ENCODE peak calls at places on chromosome 13, in nine cellular contexts. Q, A, V, J, T, P, B, K and G are unnamed samples.

GRCh38 chr13:32261567-32261966 is 53.6 kb downstream of the ZAR1L start:
- DNase-seq in V (no peak), B (no peak), P (no peak), T (peak), K (no peak), J (peak), Q (no peak), A (peak), G (peak)

GRCh38 chr13:110306340-110306959 is 507 bp downstream of the COL4A1 start:
- DNase-seq in Q (no peak), A (no peak), V (peak), K (no peak), T (no peak), B (no peak), P (no peak), J (no peak), G (no peak)

GRCh38 chr13:81929988-81930387 is 1589.1 kb upstream of the SPRY2 start:
- DNase-seq in J (no peak), Q (no peak), K (peak), T (no peak), V (peak), A (no peak), B (no peak), P (peak), G (no peak)

GRCh38 chr13:44440046-44440608 is 66.5 kb downstream of the SERP2 start:
- DNase-seq in T (no peak), K (no peak), B (no peak), A (no peak), J (no peak), P (no peak), Q (no peak), V (no peak), G (no peak)

GRCh38 chr13:111939285-111940278 is 127.4 kb upstream of the SOX1 start:
- DNase-seq in Q (no peak), B (no peak), P (no peak), T (no peak), K (no peak), V (peak), A (no peak), J (no peak), G (no peak)

GRCh38 chr13:78611040-78611439 is 7.7 kb upstream of the POU4F1 start:
- DNase-seq in V (no peak), K (no peak), P (no peak), J (no peak), B (no peak), A (no peak), Q (no peak), T (no peak), G (no peak)

GRCh38 chr13:94617389-94618000 is 15.8 kb downstream of the GPR180 start:
- DNase-seq in A (no peak), P (peak), V (peak), Q (no peak), T (no peak), B (no peak), K (peak), J (no peak), G (no peak)

GRCh38 chr13:73090116-73090811 is 31.5 kb downstream of the KLF5 start:
- DNase-seq in J (no peak), V (peak), Q (peak), B (no peak), A (no peak), T (no peak), K (peak), P (peak), G (no peak)

GRCh38 chr13:46603165-46603603 is 50.2 kb downstream of the LRCH1 start:
- DNase-seq in B (no peak), P (no peak), A (no peak), J (no peak), K (no peak), V (no peak), Q (no peak), T (no peak), G (no peak)

GRCh38 chr13:34864650-34865049 is 77.4 kb upstream of the NBEA start:
- DNase-seq in A (no peak), Q (no peak), V (no peak), T (no peak), B (no peak), P (no peak), K (no peak), J (no peak), G (no peak)